ENCODE peak calls at places on chromosome 21, in seven cellular contexts. L, T, H, P, C, B and M are unnamed samples.

GRCh38 chr21:27564684-27565280 is 597.9 kb upstream of the ADAMTS5 start:
- DNase-seq in C (no peak), P (peak), T (no peak), B (peak), L (no peak), H (peak), M (peak)

GRCh38 chr21:24290151-24290833 is 1317.0 kb downstream of the MRPL39 start:
- DNase-seq in H (no peak), T (no peak), L (peak), C (no peak), B (no peak), P (no peak), M (no peak)

GRCh38 chr21:37045139-37045538 is 27.7 kb downstream of the PIGP start:
- DNase-seq in H (no peak), T (no peak), C (no peak), L (peak), P (no peak), B (no peak), M (no peak)

GRCh38 chr21:24895885-24896734 is 711.2 kb downstream of the MRPL39 start:
- DNase-seq in C (no peak), H (no peak), P (no peak), B (peak), L (no peak), T (no peak), M (peak)

GRCh38 chr21:45070970-45071369 is 3.4 kb upstream of the ADARB1 start:
- DNase-seq in L (no peak), B (no peak), T (no peak), H (no peak), P (no peak), C (peak), M (no peak)

GRCh38 chr21:46190491-46191131 is 6.4 kb upstream of the SPATC1L start:
- DNase-seq in H (no peak), T (peak), P (no peak), L (no peak), C (no peak), B (peak), M (no peak)

GRCh38 chr21:26116456-26117011 is 54.0 kb downstream of the APP start:
- DNase-seq in B (no peak), T (no peak), L (no peak), H (peak), P (no peak), C (no peak), M (no peak)

GRCh38 chr21:41402796-41403195 is 23.2 kb upstream of the MX1 start:
- DNase-seq in T (no peak), C (no peak), B (no peak), L (no peak), H (no peak), P (no peak), M (no peak)

GRCh38 chr21:43271452-43272020 is 102.7 kb downstream of the CRYAA start:
- DNase-seq in H (no peak), L (no peak), C (peak), P (no peak), B (no peak), T (peak), M (no peak)

GRCh38 chr21:25024639-25025038 is 582.6 kb downstream of the MRPL39 start:
- DNase-seq in H (no peak), B (no peak), L (no peak), C (no peak), T (no peak), P (no peak), M (no peak)

GRCh38 chr21:43739648-43740435 is 20.9 kb downstream of the PDXK start:
- DNase-seq in B (no peak), T (no peak), P (no peak), L (no peak), C (no peak), H (no peak), M (no peak)

GRCh38 chr21:43874085-43874785 is 9.2 kb downstream of the AGPAT3 start:
- DNase-seq in C (no peak), L (no peak), B (no peak), H (no peak), T (peak), P (no peak), M (no peak)

GRCh38 chr21:16279658-16280581 is 550.1 kb downstream of the USP25 start:
- DNase-seq in L (no peak), B (peak), P (peak), H (peak), C (no peak), T (no peak), M (peak)